ENCODE peak calls at places on chromosomes 13 and 19, in six cellular contexts. F is aorta; Y is Calu3; U is stimulated activated CD4-positive, alpha-beta T cell treated with anti-CD3 and anti-CD28 coated beads, Interleukin-2, amount 100 ng/mL, for 48 hours; B is ovary; N is thyroid gland. O is an unnamed sample.
A peak's percentile ranks its signal among the peaks of the same experiment; 100 is the strongest.

GRCh38 chr19:41149831-41150230 is 35.6 kb downstream of the CYP2F1 start:
- DNase-seq in B (no peak), N (no peak), U (no peak), Y (no peak), F (no peak), O (no peak)

GRCh38 chr13:50355797-50356196 is 340.6 kb downstream of the KCNRG start:
- DNase-seq in N (no peak), F (no peak), U (no peak), B (no peak), Y (no peak), O (no peak)

GRCh38 chr13:24053505-24054251 is 106.8 kb upstream of the SPATA13 start:
- DNase-seq in B (peak; percentile 72), N (peak; percentile 83), Y (peak; percentile 73), F (no peak), U (peak; percentile 52), O (peak; percentile 73)

GRCh38 chr19:7444042-7444441 is 44.8 kb downstream of the PEX11G start:
- DNase-seq in Y (no peak), F (no peak), U (no peak), N (no peak), B (no peak), O (no peak)

GRCh38 chr13:48155850-48156249 is 60.9 kb upstream of the MED4 start:
- DNase-seq in U (no peak), N (no peak), F (no peak), B (no peak), Y (no peak), O (no peak)

GRCh38 chr19:16529466-16530144 is 12.6 kb downstream of the CHERP start:
- DNase-seq in Y (no peak), N (no peak), B (no peak), U (no peak), F (no peak), O (no peak)

GRCh38 chr19:19276386-19276785 is 3.3 kb upstream of the TM6SF2 start:
- DNase-seq in Y (no peak), F (no peak), U (no peak), N (no peak), B (no peak), O (no peak)

GRCh38 chr19:51986309-51987291 is at the start of gene ZNF350:
- DNase-seq in B (peak; percentile 88), Y (peak; percentile 88), N (peak; percentile 95), U (peak; percentile 72), F (peak; percentile 95), O (peak; percentile 95)

GRCh38 chr19:5308471-5309437 is 31.9 kb downstream of the PTPRS start:
- DNase-seq in F (peak; percentile 91), Y (no peak), U (no peak), N (peak; percentile 45), B (peak; percentile 80), O (no peak)

GRCh38 chr19:38195237-38195636 is 28.8 kb downstream of the DPF1 start:
- DNase-seq in U (no peak), Y (no peak), B (no peak), F (no peak), N (no peak), O (no peak)

GRCh38 chr13:43933378-43933777 is 53.7 kb downstream of the LACC1 start:
- DNase-seq in Y (no peak), B (no peak), U (no peak), N (no peak), F (no peak), O (no peak)

GRCh38 chr13:79211377-79211776 is 194.7 kb downstream of the RBM26 start:
- DNase-seq in B (no peak), U (no peak), Y (no peak), N (no peak), F (no peak), O (no peak)

GRCh38 chr19:1039646-1040475 is at the start of gene ABCA7:
- DNase-seq in Y (peak; percentile 98), F (peak; percentile 99), B (peak; percentile 97), N (peak; percentile 99), U (peak; percentile 100), O (peak; percentile 100)

GRCh38 chr13:40206241-40207109 is 460.0 kb downstream of the FOXO1 start:
- DNase-seq in Y (peak; percentile 64), N (no peak), U (no peak), B (no peak), F (no peak), O (no peak)

GRCh38 chr19:11046608-11047354 is 42.5 kb upstream of the LDLR start:
- DNase-seq in U (no peak), B (no peak), Y (no peak), F (no peak), N (no peak), O (no peak)

GRCh38 chr13:19782049-19782726 is 557 bp downstream of the PSPC1 start:
- DNase-seq in Y (peak; percentile 15), F (peak; percentile 86), B (peak; percentile 29), N (peak; percentile 58), U (peak; percentile 44), O (peak; percentile 74)

O was measured in right lobe of liver.